ENCODE peak calls at places on chromosomes 16 and 17, in six cellular contexts. H is fibroblast of lung, X is HCT116, P is hepatocyte, W is PC-9, N is K562. J is an unnamed sample.

GRCh38 chr16:31147574-31147973 is 2.3 kb downstream of the PRSS36 start:
- DNase-seq in H (no peak), X (no peak), P (no peak), W (no peak), N (no peak), J (no peak)

GRCh38 chr16:970379-970765 is 412 bp downstream of the LMF1 start:
- DNase-seq in H (no peak), X (no peak), P (no peak), W (no peak), N (no peak), J (no peak)

GRCh38 chr17:81931189-81931556 is 3.6 kb upstream of the MAFG start:
- DNase-seq in H (no peak), X (no peak), P (no peak), W (no peak), N (no peak), J (no peak)

GRCh38 chr17:59423137-59423703 is 91.8 kb downstream of the YPEL2 start:
- DNase-seq in H (peak), X (peak), P (peak), W (peak), N (peak), J (no peak)

GRCh38 chr17:57867126-57867525 is 17.3 kb upstream of the MRPS23 start:
- DNase-seq in H (no peak), X (no peak), P (no peak), W (no peak), N (no peak), J (peak)

GRCh38 chr16:65500919-65501318 is 379.1 kb upstream of the CDH11 start:
- DNase-seq in H (no peak), X (no peak), P (no peak), W (no peak), N (no peak), J (no peak)

GRCh38 chr17:11981862-11982261 is 15.4 kb downstream of the ZNF18 start:
- DNase-seq in H (no peak), X (no peak), P (no peak), W (no peak), N (no peak), J (no peak)

GRCh38 chr17:28507567-28508195 is 1.5 kb downstream of the FOXN1 start:
- DNase-seq in H (no peak), X (no peak), P (no peak), W (no peak), N (no peak), J (peak)

GRCh38 chr17:48215583-48216139 is 108.1 kb downstream of the SNX11 start:
- DNase-seq in H (peak), X (peak), P (peak), W (peak), N (peak), J (peak)

GRCh38 chr17:35977509-35977908 is 3.8 kb downstream of the CCL16 start:
- DNase-seq in H (no peak), X (no peak), P (no peak), W (no peak), N (no peak), J (no peak)

GRCh38 chr17:41354538-41354937 is 3.9 kb upstream of the KRT33A start:
- DNase-seq in H (no peak), X (no peak), P (no peak), W (no peak), N (no peak), J (no peak)

GRCh38 chr17:15133826-15134225 is 131.3 kb downstream of the PMP22 start:
- DNase-seq in H (no peak), X (no peak), P (no peak), W (no peak), N (peak), J (no peak)

GRCh38 chr17:35521150-35521549 is 16.3 kb downstream of the SLFN12L start:
- DNase-seq in H (no peak), X (no peak), P (no peak), W (no peak), N (no peak), J (no peak)

GRCh38 chr17:2214047-2214717 is 89.4 kb downstream of the SMG6 start:
- DNase-seq in H (peak), X (no peak), P (peak), W (no peak), N (peak), J (no peak)

GRCh38 chr16:549544-550263 is 10.5 kb upstream of the PRR35 start:
- DNase-seq in H (no peak), X (no peak), P (no peak), W (no peak), N (no peak), J (peak)

GRCh38 chr16:72722552-72722951 is 325.4 kb downstream of the ZFHX3 start:
- DNase-seq in H (no peak), X (no peak), P (peak), W (no peak), N (peak), J (peak)

GRCh38 chr16:64882385-64882784 is 239.5 kb downstream of the CDH11 start:
- DNase-seq in H (peak), X (no peak), P (no peak), W (no peak), N (no peak), J (no peak)

GRCh38 chr17:37466471-37466870 is 23.2 kb upstream of the DUSP14 start:
- DNase-seq in H (no peak), X (no peak), P (no peak), W (peak), N (no peak), J (no peak)

GRCh38 chr16:49351119-49351518 is 22.5 kb upstream of the C16orf78 start:
- DNase-seq in H (no peak), X (no peak), P (no peak), W (no peak), N (no peak), J (no peak)

GRCh38 chr16:3369073-3369472 is 13.4 kb downstream of the OR2C1 start:
- DNase-seq in H (no peak), X (no peak), P (no peak), W (no peak), N (no peak), J (no peak)

GRCh38 chr17:51703364-51704341 is 443.3 kb downstream of the UTP18 start:
- DNase-seq in H (no peak), X (no peak), P (no peak), W (no peak), N (no peak), J (no peak)

GRCh38 chr17:51709867-51710266 is 448.6 kb downstream of the CA10 start:
- DNase-seq in H (no peak), X (no peak), P (no peak), W (no peak), N (no peak), J (no peak)

GRCh38 chr17:51706098-51706497 is 445.8 kb downstream of the UTP18 start:
- DNase-seq in H (no peak), X (no peak), P (no peak), W (no peak), N (no peak), J (no peak)

GRCh38 chr17:51710289-51710979 is 448.1 kb downstream of the CA10 start:
- DNase-seq in H (no peak), X (no peak), P (no peak), W (no peak), N (no peak), J (no peak)

DNA sequence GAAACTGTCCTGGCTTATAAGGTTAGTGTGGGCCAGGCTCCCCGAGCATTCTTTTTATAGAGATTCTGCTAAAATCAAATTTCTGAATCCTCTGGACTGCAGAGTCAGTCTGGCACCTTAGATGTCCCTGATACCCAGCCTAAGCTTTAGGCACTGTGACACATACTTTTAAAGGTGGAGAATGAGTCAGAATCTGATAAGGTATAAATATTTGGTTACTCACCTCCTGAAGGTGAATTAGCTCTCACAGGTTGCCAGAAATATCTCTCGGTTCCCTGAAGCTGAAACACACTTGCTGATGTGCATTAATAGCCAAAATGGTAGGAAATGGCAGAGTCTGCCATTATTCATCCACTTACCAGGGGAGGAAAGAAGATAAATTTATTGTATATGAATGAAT is 446.9 kb downstream of the UTP18 start:
- DNase-seq in H (no peak), X (no peak), P (no peak), W (peak), N (no peak), J (no peak)
- H2AFZ ChIP-seq in H (no peak), X (no peak), P (no peak), W (no peak), N (no peak), J (no peak)

GRCh38 chr17:29918922-29919856 is 10.8 kb downstream of the SSH2 start:
- DNase-seq in H (no peak), X (no peak), P (no peak), W (peak), N (no peak), J (no peak)
- H2AFZ ChIP-seq in H (no peak), X (no peak), P (no peak), W (peak), N (no peak), J (no peak)

DNA sequence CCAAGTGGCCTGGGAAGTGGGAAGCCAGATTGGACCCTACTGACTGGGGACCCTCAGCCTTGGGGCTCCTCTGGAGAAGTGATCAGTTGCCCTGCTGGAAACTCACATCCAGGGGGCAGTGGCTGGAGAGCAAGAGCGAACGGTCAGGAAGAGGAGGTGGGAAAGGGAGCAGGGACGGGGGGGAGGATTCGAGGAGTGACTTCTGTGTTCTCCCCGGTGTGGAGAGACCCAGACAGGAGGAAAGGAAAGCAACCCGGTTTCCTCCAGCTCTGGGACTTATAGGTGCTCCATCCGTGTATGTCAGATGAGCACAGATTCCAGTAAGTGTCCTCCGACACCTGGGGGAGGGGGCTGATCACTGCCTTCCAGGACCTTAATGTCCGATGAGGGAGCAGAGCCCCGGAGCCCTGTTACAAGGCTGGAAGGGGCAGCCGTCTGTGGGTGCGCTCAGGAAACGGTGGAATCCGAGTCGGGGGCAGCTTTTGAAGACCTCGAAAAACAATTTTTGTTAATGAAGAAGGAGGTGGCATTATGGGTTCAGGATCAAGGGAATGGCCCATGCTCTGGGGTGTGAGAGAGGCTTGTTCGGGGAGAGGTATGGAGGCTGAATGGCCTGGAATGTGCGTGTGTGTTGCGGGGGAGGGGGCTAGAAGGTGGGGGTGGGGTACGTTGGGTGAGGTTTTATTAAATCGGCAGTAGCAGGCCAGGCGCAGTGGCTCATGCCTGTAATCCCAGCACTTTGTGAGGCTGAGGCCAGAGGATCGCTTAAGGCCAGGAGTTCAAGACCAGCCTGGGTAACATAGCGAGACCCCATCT is 34.8 kb upstream of the NDRG4 start:
- DNase-seq in H (no peak), X (no peak), P (no peak), W (no peak), N (no peak), J (peak)
- H2AFZ ChIP-seq in H (no peak), X (no peak), P (no peak), W (peak), N (no peak), J (no peak)

GRCh38 chr16:56425439-56425832 is at the start of gene AMFR:
- DNase-seq in H (peak), X (peak), P (peak), W (peak), N (peak), J (peak)
- H2AFZ ChIP-seq in H (peak), X (no peak), P (peak), W (peak), N (peak), J (no peak)

GRCh38 chr17:17840751-17841591 is 4.2 kb upstream of the SREBF1 start:
- DNase-seq in H (peak), X (no peak), P (no peak), W (peak), N (peak), J (peak)

GRCh38 chr17:17837966-17838962 is 1.5 kb upstream of the SREBF1 start:
- DNase-seq in H (peak), X (peak), P (peak), W (peak), N (peak), J (peak)

GRCh38 chr17:17841620-17842025 is 4.8 kb upstream of the SREBF1 start:
- DNase-seq in H (no peak), X (no peak), P (no peak), W (no peak), N (no peak), J (peak)

GRCh38 chr17:17842111-17842876 is 5.5 kb upstream of the SREBF1 start:
- DNase-seq in H (no peak), X (no peak), P (no peak), W (no peak), N (no peak), J (no peak)

GRCh38 chr17:17839792-17840707 is 3.3 kb upstream of the SREBF1 start:
- DNase-seq in H (peak), X (peak), P (peak), W (peak), N (peak), J (peak)
- H2AFZ ChIP-seq in H (no peak), X (no peak), P (no peak), W (no peak), N (peak), J (no peak)